ENCODE peak calls at places on chromosomes 1 and 21, in ten cellular contexts. P is cardiac muscle cell, B is lower leg skin, G is AG04449, C is HFF-Myc, V is astrocyte of the spinal cord, Y is dorsolateral prefrontal cortex, O is epithelial cell of esophagus, W is omental fat pad, U is adrenal gland. D is an unnamed sample.

GRCh38 chr1:183676515-183677189 is 23.5 kb upstream of the APOBEC4 start:
- DNase-seq in V (no peak), W (no peak), O (peak; percentile 45), C (no peak), P (peak; percentile 34), U (peak; percentile 19), Y (no peak), B (no peak), G (no peak), D (peak; percentile 8)

GRCh38 chr1:97632075-97632474 is 288.8 kb downstream of the DPYD start:
- DNase-seq in C (peak; percentile 9), V (peak; percentile 68), O (peak; percentile 82), B (no peak), P (peak; percentile 43), Y (no peak), W (no peak), G (no peak), U (no peak), D (no peak)

GRCh38 chr1:155195201-155196102 is 12.2 kb downstream of the THBS3 start:
- DNase-seq in C (no peak), P (peak; percentile 11), W (no peak), U (peak; percentile 43), O (no peak), Y (no peak), G (no peak), V (no peak), B (no peak), D (no peak)

GRCh38 chr1:117562581-117563491 is 43.0 kb upstream of the TENT5C start:
- DNase-seq in P (no peak), O (no peak), G (no peak), C (no peak), B (peak; percentile 60), U (no peak), W (no peak), Y (no peak), V (no peak), D (no peak)

GRCh38 chr1:64539808-64540207 is 69.9 kb downstream of the CACHD1 start:
- DNase-seq in O (peak; percentile 55), G (no peak), P (peak; percentile 87), V (peak; percentile 50), U (peak; percentile 94), C (no peak), B (peak; percentile 89), W (peak; percentile 79), Y (peak; percentile 28), D (no peak)

GRCh38 chr1:179860667-179861066 is 16.9 kb downstream of the TOR1AIP2 start:
- DNase-seq in G (no peak), B (no peak), V (no peak), P (no peak), W (no peak), O (no peak), U (no peak), Y (no peak), C (no peak), D (no peak)

GRCh38 chr21:28624626-28625025 is 368.1 kb downstream of the LTN1 start:
- DNase-seq in O (peak; percentile 88), B (no peak), W (no peak), P (no peak), C (no peak), V (no peak), G (no peak), U (no peak), Y (no peak), D (no peak)

GRCh38 chr1:31796707-31797106 is 19.1 kb downstream of the SPOCD1 start:
- DNase-seq in C (no peak), O (no peak), P (no peak), V (no peak), B (peak; percentile 69), G (no peak), W (no peak), Y (no peak), U (no peak), D (no peak)

GRCh38 chr21:41751621-41752020 is 15.2 kb downstream of the RIPK4 start:
- DNase-seq in Y (no peak), C (no peak), B (no peak), P (no peak), W (no peak), G (no peak), U (no peak), V (no peak), O (peak; percentile 95), D (peak; percentile 47)

DNA sequence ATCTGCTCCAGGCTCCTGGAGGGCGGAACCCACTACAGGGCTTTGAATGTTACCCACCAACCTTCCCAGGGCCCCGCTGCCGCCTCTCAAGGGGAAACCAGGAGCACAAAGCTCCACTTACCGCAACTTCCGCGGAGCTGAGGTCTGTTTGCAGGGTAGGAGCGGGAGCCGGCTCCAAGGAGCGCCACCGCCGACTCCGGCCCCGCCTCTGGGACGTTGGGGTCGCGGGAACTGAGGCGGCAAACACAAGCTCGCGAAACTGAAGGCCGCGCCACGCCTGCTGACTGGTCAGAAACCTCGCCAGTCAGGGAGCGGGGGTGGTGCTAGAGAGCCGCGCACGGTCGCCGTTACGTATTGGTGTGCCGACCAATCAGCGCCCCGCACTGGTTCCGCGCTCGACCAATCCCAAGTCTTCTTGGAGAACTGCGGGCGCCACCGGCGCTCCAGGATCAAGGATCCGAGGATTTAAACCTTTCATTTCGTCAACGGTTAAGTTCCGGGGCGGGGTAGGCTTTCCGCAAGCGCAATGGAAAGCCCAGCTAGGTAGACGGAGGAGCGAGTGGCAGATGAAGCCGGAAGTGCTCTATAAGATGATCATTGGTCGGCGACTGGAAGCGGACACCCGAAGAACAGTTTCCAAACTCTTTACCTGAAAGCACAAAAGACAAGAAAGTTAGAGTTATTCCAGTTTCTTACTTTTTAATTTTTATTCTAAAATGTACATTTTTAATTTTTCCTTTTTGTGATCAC is at the start of gene STIL:
- DNase-seq in B (peak; percentile 100), U (peak; percentile 100), V (peak; percentile 100), Y (peak; percentile 100), C (peak; percentile 98), P (peak; percentile 100), W (peak; percentile 94), G (peak; percentile 97), O (peak; percentile 100), D (peak; percentile 98)
- TF ChIP-seq CTCF in B (no peak), U (no peak), V (no peak), Y (peak; percentile 50), C (no peak), P (no peak), W (no peak), G (no peak), O (no peak), D (no peak)

DNA sequence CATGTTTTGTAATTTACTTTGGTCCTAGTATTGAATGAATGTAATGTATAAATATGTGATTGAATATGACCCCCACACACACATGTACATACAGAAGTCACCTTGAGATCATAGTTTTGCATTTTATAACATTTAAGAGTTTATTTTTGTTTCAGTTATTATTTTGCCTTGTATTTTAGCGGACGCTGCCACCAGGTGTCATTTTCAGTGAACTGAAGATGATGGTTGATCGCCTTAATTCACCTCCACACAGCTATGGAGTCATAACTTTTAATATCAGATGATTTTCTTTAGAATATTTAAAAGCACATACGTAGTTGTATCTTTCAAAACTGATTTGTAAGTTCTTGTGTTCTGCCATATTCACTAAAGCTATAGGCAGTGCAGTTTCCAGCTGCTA is 130.4 kb downstream of the DYRK1A start:
- DNase-seq in W (no peak), O (peak; percentile 23), C (no peak), B (no peak), V (peak; percentile 15), G (no peak), U (no peak), P (peak; percentile 15), Y (no peak), D (no peak)
- TF ChIP-seq CTCF in W (no peak), O (peak; percentile 19), C (no peak), B (no peak), V (peak; percentile 29), G (no peak), U (peak; percentile 18), P (peak; percentile 15), Y (no peak), D (no peak)

GRCh38 chr1:18363436-18363835 is 117.3 kb upstream of the KLHDC7A start:
- DNase-seq in G (no peak), W (no peak), P (no peak), O (no peak), U (no peak), V (no peak), B (no peak), Y (no peak), C (no peak), D (no peak)

GRCh38 chr1:18362150-18362549 is 118.6 kb upstream of the KLHDC7A start:
- DNase-seq in P (no peak), U (no peak), Y (no peak), B (no peak), V (no peak), G (no peak), C (no peak), W (no peak), O (no peak), D (no peak)

GRCh38 chr1:18357831-18358230 is 122.9 kb upstream of the KLHDC7A start:
- DNase-seq in W (no peak), V (no peak), B (no peak), C (no peak), Y (no peak), P (no peak), U (no peak), G (no peak), O (no peak), D (no peak)

GRCh38 chr1:18358600-18358999 is 122.1 kb upstream of the KLHDC7A start:
- DNase-seq in G (no peak), V (no peak), Y (no peak), O (no peak), U (no peak), W (no peak), B (no peak), C (no peak), P (no peak), D (no peak)

GRCh38 chr1:18360251-18360650 is 120.5 kb upstream of the KLHDC7A start:
- DNase-seq in Y (no peak), U (no peak), O (no peak), P (no peak), B (no peak), G (no peak), W (no peak), V (no peak), C (no peak), D (peak; percentile 15)
- TF ChIP-seq CTCF in Y (no peak), U (no peak), O (no peak), P (no peak), B (no peak), G (no peak), W (no peak), V (no peak), C (no peak), D (no peak)

DNA sequence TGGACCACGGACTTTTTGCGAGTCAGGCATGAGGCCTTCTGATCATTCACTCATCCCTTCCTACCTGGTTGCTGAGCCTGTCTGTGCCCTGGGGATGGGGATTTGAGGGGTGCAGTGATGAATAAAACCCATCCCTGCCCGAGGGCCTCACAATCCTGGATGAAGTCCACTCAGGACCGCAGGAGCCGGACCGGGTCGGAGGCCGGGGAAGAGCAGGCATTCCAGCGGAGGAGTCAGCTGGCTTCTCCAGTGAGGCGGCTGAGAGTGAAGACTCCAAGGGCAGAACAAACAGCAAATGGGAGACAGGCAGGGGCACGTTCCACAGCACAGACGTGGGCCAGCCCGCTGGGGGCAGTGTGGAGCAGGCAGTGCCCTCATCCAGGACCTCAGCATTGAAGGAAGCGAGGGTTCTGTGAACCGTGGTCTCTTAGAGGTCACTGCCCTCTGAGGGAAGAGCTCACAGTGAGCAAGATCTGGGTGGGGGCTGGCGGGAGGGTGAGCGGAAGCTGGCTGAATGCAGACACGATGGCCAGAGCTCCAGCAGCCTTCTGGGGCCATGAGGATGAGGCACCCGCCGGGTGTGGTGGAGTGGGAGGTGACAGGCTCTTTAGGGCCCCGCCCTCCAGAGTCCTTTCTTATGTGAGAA is 10.9 kb upstream of the LRRC3 start:
- DNase-seq in O (no peak), U (no peak), V (no peak), W (no peak), G (no peak), P (no peak), Y (no peak), C (no peak), B (no peak), D (peak; percentile 14)
- TF ChIP-seq CTCF in O (no peak), U (no peak), V (no peak), W (no peak), G (peak; percentile 7), P (no peak), Y (no peak), C (peak; percentile 20), B (no peak), D (peak; percentile 28)